ENCODE peak calls at places on chromosomes 13 and 19, in five cellular contexts. J is GM23338; R is body of pancreas; F is dorsolateral prefrontal cortex; G is CD8-positive, alpha-beta memory T cell. S is an unnamed sample.

GRCh38 chr13:111908391-111908790 is 158.6 kb upstream of the SOX1 start:
- DNase-seq in G (no peak), J (no peak), F (peak; percentile 28), R (no peak), S (no peak)

GRCh38 chr13:21556051-21556450 is 47.9 kb downstream of the MICU2 start:
- DNase-seq in G (no peak), F (no peak), R (no peak), J (no peak), S (no peak)

GRCh38 chr19:2266183-2266993 is 10.2 kb upstream of the JSRP1 start:
- DNase-seq in J (no peak), R (peak; percentile 77), F (peak; percentile 78), G (no peak), S (peak; percentile 59)

GRCh38 chr13:45779901-45780300 is 71.7 kb downstream of the SIAH3 start:
- DNase-seq in J (no peak), G (no peak), R (no peak), F (no peak), S (no peak)

GRCh38 chr19:42396248-42396541 is 6.1 kb upstream of the CNFN start:
- DNase-seq in F (no peak), G (no peak), R (no peak), J (peak; percentile 74), S (no peak)

GRCh38 chr13:82717249-82717648 is 1165.0 kb downstream of the SLITRK1 start:
- DNase-seq in G (no peak), F (no peak), R (no peak), J (no peak), S (no peak)

GRCh38 chr13:110575322-110576069 is 14.0 kb upstream of the RAB20 start:
- DNase-seq in J (no peak), R (peak; percentile 41), F (no peak), G (no peak), S (no peak)

GRCh38 chr13:32081591-32081990 is 50.0 kb downstream of the FRY start:
- DNase-seq in G (no peak), J (no peak), F (no peak), R (no peak), S (no peak)

GRCh38 chr13:36251528-36251927 is 37.2 kb upstream of the SOHLH2 start:
- DNase-seq in G (no peak), J (no peak), R (no peak), F (no peak), S (no peak)

GRCh38 chr19:16014923-16015804 is 61.1 kb upstream of the TPM4 start:
- DNase-seq in J (no peak), R (no peak), G (no peak), F (no peak), S (no peak)

GRCh38 chr13:51453959-51454703 is 1.3 kb upstream of the INTS6 start:
- DNase-seq in J (peak; percentile 53), F (no peak), R (peak; percentile 40), G (no peak), S (no peak)

GRCh38 chr19:10013834-10014618 is 743 bp downstream of the RDH8 start:
- DNase-seq in G (no peak), F (no peak), J (no peak), R (no peak), S (no peak)

GRCh38 chr13:52128714-52129700 is at the start of gene NEK5:
- DNase-seq in G (peak; percentile 54), R (peak; percentile 78), F (peak; percentile 73), J (peak; percentile 96), S (peak; percentile 29)

GRCh38 chr19:39795001-39795400 is 16.3 kb downstream of the LEUTX start:
- DNase-seq in J (no peak), R (no peak), G (no peak), F (no peak), S (no peak)

GRCh38 chr13:95155093-95155492 is 146.2 kb downstream of the ABCC4 start:
- DNase-seq in R (no peak), J (no peak), G (no peak), F (no peak), S (no peak)

GRCh38 chr19:13057147-13057572 is 45.5 kb downstream of the LYL1 start:
- DNase-seq in G (no peak), J (no peak), R (no peak), F (no peak), S (no peak)

GRCh38 chr13:33767140-33767539 is 50.8 kb upstream of the RFC3 start:
- DNase-seq in G (no peak), J (no peak), R (no peak), F (no peak), S (no peak)

GRCh38 chr19:36775768-36776167 is 3.2 kb upstream of the ZNF850 start:
- DNase-seq in J (peak; percentile 24), R (peak; percentile 34), F (no peak), G (no peak), S (no peak)

GRCh38 chr13:102817907-102818306 is 19.0 kb downstream of the BIVM start:
- DNase-seq in J (no peak), F (no peak), R (no peak), G (no peak), S (no peak)

GRCh38 chr19:11480927-11481776 is at the start of gene ELAVL3:
- DNase-seq in R (no peak), J (peak; percentile 76), F (peak; percentile 87), G (no peak), S (peak; percentile 63)

GRCh38 chr19:16193466-16193865 is 4.2 kb upstream of the AP1M1 start:
- DNase-seq in J (peak; percentile 73), R (no peak), F (no peak), G (no peak), S (no peak)

GRCh38 chr19:13839193-13839937 is 37.6 kb upstream of the NANOS3 start:
- DNase-seq in F (no peak), R (peak; percentile 74), J (peak; percentile 78), G (peak; percentile 73), S (no peak)

GRCh38 chr13:44240611-44241010 is 133.0 kb upstream of the SERP2 start:
- DNase-seq in R (no peak), F (no peak), J (no peak), G (no peak), S (no peak)

GRCh38 chr19:16836115-16836905 is 7.1 kb downstream of the SIN3B start:
- DNase-seq in G (no peak), J (peak; percentile 51), R (peak; percentile 10), F (no peak), S (no peak)

GRCh38 chr19:3415695-3416094 is 49.3 kb downstream of the NFIC start:
- DNase-seq in R (no peak), J (no peak), F (no peak), G (no peak), S (no peak)
- H3K27ac ChIP-seq in R (peak overlapping the region; percentile 32), J (no peak overlapping the region), F (no peak overlapping the region), G (no peak overlapping the region), S (no peak overlapping the region)

DNA sequence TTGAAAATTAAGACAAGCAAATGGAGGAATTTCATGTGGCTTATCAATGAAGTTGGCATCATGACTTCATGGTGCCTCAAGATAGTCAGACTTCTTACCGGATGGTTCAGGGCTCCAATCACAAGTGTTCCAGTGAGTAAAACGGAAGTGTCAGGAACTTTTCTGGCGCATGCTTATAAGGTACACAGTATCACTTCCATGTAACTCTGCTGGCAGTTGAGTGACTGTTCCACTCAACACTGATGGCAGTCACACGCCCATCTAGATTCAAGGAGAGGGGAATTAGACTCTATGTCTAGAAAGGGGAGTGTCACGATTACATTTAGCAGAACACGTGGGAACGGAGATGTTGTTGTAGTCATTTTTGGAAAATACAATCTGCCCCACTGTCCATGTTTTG is 114.3 kb downstream of the KCTD15 start:
- DNase-seq in F (no peak), G (no peak), J (no peak), R (no peak), S (no peak)
- H3K27ac ChIP-seq in F (no peak overlapping the region), G (no peak overlapping the region), J (no peak overlapping the region), R (no peak overlapping the region), S (no peak overlapping the region)

GRCh38 chr19:4510435-4511255 is 7.6 kb downstream of the PLIN4 start:
- DNase-seq in F (no peak), J (no peak), G (no peak), R (no peak), S (no peak)
- H3K27ac ChIP-seq in F (no peak overlapping the region), J (no peak overlapping the region), G (no peak overlapping the region), R (no peak overlapping the region), S (no peak overlapping the region)

DNA sequence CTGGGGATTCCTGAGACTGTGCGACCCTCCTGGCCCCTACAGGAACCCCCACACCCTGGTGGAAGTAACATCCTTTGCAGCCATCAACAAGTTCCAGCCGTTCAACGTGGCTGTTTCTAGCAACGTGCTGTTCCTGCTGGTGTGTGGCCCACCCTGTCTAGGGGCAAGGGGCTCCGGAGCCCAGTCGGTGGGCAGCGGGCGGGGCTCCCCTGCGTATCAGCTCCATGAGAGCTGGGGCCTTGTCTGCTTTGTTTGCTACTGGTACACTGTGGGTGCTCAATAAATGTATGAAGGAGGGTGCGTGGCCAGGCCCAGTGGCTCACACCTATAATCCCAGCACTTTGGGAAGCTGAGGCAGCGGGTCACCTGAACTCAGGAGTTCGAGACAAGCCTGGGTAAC is 10.9 kb downstream of the MPND start:
- DNase-seq in F (no peak), G (no peak), R (no peak), J (no peak), S (no peak)
- H3K27ac ChIP-seq in F (no peak overlapping the region), G (no peak overlapping the region), R (no peak overlapping the region), J (no peak overlapping the region), S (no peak overlapping the region)

GRCh38 chr19:3480383-3481091 is at the start of gene SMIM24:
- DNase-seq in J (no peak), G (no peak), F (no peak), R (peak; percentile 57), S (no peak)

GRCh38 chr19:3479819-3480215 is 508 bp downstream of the SMIM24 start:
- DNase-seq in G (peak; percentile 46), J (peak; percentile 89), F (no peak), R (no peak), S (no peak)

GRCh38 chr19:3482507-3483225 is 575 bp downstream of the SMIM44 start:
- DNase-seq in G (no peak), J (no peak), F (no peak), R (no peak), S (no peak)

GRCh38 chr19:3481241-3482090 is 1.1 kb upstream of the SMIM24 start:
- DNase-seq in R (no peak), F (no peak), G (no peak), J (no peak), S (no peak)

DNA sequence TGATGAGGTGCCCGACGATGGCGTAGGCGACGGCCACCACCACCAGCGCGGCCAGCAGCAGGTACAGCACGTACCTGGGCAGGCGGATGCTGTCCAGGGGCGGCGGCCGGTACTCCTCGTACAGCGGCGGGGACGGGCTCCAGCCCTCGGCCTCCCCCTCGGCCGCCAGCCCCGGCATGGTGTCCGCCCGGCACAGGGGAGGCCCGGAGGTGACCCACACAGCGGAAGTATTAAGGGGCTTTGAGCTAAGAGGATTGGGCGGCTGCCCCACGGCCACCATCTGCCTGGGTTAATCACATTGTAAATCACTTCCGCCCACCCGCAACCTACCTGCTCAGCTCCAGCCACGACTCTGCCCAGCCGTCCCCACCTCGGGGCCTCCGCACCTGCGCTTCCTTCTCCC is at the start of gene SMIM44:
- DNase-seq in G (no peak), F (no peak), R (no peak), J (no peak), S (no peak)
- H3K27ac ChIP-seq in G (no peak within 1 kb of the TSS), F (no peak within 1 kb of the TSS), R (no peak within 1 kb of the TSS), J (no peak within 1 kb of the TSS), S (no peak within 1 kb of the TSS)